ENCODE peak calls at places on chromosomes 5 and 9, in six cellular contexts. N is H1, X is HepG2, U is GM12891, F is GM12878, Z is K562. Q is an unnamed sample.

GRCh38 chr9:132802121-132802795 is 75.8 kb downstream of the AK8 start:
- DNase-seq in N (no peak), X (no peak), U (no peak), F (no peak), Z (peak), Q (no peak)

GRCh38 chr5:178423431-178423830 is 166.8 kb downstream of the COL23A1 start:
- DNase-seq in N (peak), X (no peak), U (no peak), F (no peak), Z (no peak), Q (no peak)

GRCh38 chr5:29077451-29077850 is 2039.1 kb upstream of the CDH9 start:
- DNase-seq in N (no peak), X (no peak), U (no peak), F (no peak), Z (no peak), Q (no peak)

GRCh38 chr9:135137398-135137832 is 49.9 kb downstream of the OLFM1 start:
- DNase-seq in N (no peak), X (no peak), U (no peak), F (no peak), Z (no peak), Q (no peak)

GRCh38 chr5:33690736-33691135 is 201.1 kb downstream of the ADAMTS12 start:
- DNase-seq in N (no peak), X (no peak), U (no peak), F (no peak), Z (no peak), Q (no peak)

GRCh38 chr9:81535542-81536241 is 153.7 kb downstream of the TLE1 start:
- DNase-seq in N (no peak), X (peak), U (no peak), F (no peak), Z (no peak), Q (no peak)

GRCh38 chr9:110875275-110875674 is 163.0 kb downstream of the LPAR1 start:
- DNase-seq in N (peak), X (no peak), U (peak), F (peak), Z (no peak), Q (no peak)

GRCh38 chr5:72836810-72837209 is 20.3 kb downstream of the TNPO1 start:
- DNase-seq in N (no peak), X (no peak), U (no peak), F (no peak), Z (no peak), Q (no peak)

GRCh38 chr9:117080996-117081395 is 333.9 kb downstream of the ASTN2 start:
- DNase-seq in N (no peak), X (no peak), U (no peak), F (no peak), Z (no peak), Q (no peak)

GRCh38 chr5:57989378-57989777 is 470.5 kb downstream of the PLK2 start:
- DNase-seq in N (no peak), X (no peak), U (no peak), F (no peak), Z (no peak), Q (no peak)

GRCh38 chr9:12822111-12822510 is 47.3 kb downstream of the LURAP1L start:
- DNase-seq in N (no peak), X (no peak), U (no peak), F (no peak), Z (no peak), Q (no peak)

GRCh38 chr5:142783601-142784291 is 13.6 kb downstream of the ARHGAP26 start:
- DNase-seq in N (no peak), X (no peak), U (no peak), F (peak), Z (no peak), Q (no peak)

GRCh38 chr9:126860757-126861466 is 473 bp downstream of the ZBTB34 start:
- DNase-seq in N (peak), X (no peak), U (peak), F (no peak), Z (peak), Q (no peak)

GRCh38 chr9:136343884-136344269 is 16.5 kb downstream of the GPSM1 start:
- DNase-seq in N (no peak), X (no peak), U (no peak), F (no peak), Z (no peak), Q (no peak)

GRCh38 chr9:136975624-136976023 is 1.7 kb upstream of the PTGDS start:
- DNase-seq in N (peak), X (peak), U (no peak), F (no peak), Z (peak), Q (no peak)

GRCh38 chr5:1314564-1314982 is 19.7 kb upstream of the TERT start:
- DNase-seq in N (no peak), X (no peak), U (no peak), F (no peak), Z (no peak), Q (no peak)

GRCh38 chr9:126700903-126701819 is 87.4 kb downstream of the LMX1B start:
- DNase-seq in N (no peak), X (no peak), U (no peak), F (no peak), Z (no peak), Q (peak)

GRCh38 chr9:127899200-127899943 is at the start of gene ST6GALNAC6:
- DNase-seq in N (peak), X (no peak), U (peak), F (no peak), Z (peak), Q (peak)

GRCh38 chr5:126961128-126961527 is 69.2 kb downstream of the MARCHF3 start:
- DNase-seq in N (no peak), X (no peak), U (no peak), F (no peak), Z (no peak), Q (no peak)

GRCh38 chr5:114565871-114566270 is 204.0 kb downstream of the KCNN2 start:
- DNase-seq in N (no peak), X (no peak), U (no peak), F (no peak), Z (no peak), Q (no peak)

GRCh38 chr5:56130664-56131063 is 102.5 kb downstream of the ANKRD55 start:
- DNase-seq in N (no peak), X (no peak), U (no peak), F (no peak), Z (no peak), Q (no peak)

GRCh38 chr9:33329117-33329563 is 38.8 kb downstream of the NFX1 start:
- DNase-seq in N (no peak), X (no peak), U (no peak), F (no peak), Z (no peak), Q (no peak)

GRCh38 chr5:137605377-137605776 is 106.3 kb upstream of the SPOCK1 start:
- DNase-seq in N (no peak), X (no peak), U (no peak), F (no peak), Z (no peak), Q (no peak)

GRCh38 chr5:52772668-52773067 is 15.0 kb upstream of the ITGA1 start:
- DNase-seq in N (no peak), X (no peak), U (no peak), F (no peak), Z (no peak), Q (no peak)

GRCh38 chr9:131478421-131478868 is 24.3 kb upstream of the POMT1 start:
- DNase-seq in N (peak), X (peak), U (peak), F (no peak), Z (peak), Q (no peak)

GRCh38 chr5:128083811-128084227 is 253 bp downstream of the SLC12A2 start:
- DNase-seq in N (peak), X (peak), U (peak), F (no peak), Z (no peak), Q (peak)

GRCh38 chr9:19470567-19470966 is 61.8 kb downstream of the ACER2 start:
- DNase-seq in N (no peak), X (no peak), U (no peak), F (no peak), Z (no peak), Q (no peak)

GRCh38 chr5:66933066-66933465 is 263.5 kb downstream of the CD180 start:
- DNase-seq in N (no peak), X (no peak), U (no peak), F (no peak), Z (no peak), Q (no peak)

GRCh38 chr5:129904102-129904666 is at the start of gene CHSY3:
- DNase-seq in N (peak), X (peak), U (peak), F (no peak), Z (peak), Q (peak)

GRCh38 chr9:125439434-125440272 is 178.0 kb downstream of the GAPVD1 start:
- DNase-seq in N (no peak), X (no peak), U (no peak), F (no peak), Z (no peak), Q (no peak)

GRCh38 chr9:1759901-1760300 is 255.2 kb upstream of the SMARCA2 start:
- DNase-seq in N (no peak), X (no peak), U (no peak), F (no peak), Z (no peak), Q (no peak)

GRCh38 chr5:18465833-18466681 is 831.8 kb downstream of the TAF11L14 start:
- DNase-seq in N (peak), X (peak), U (peak), F (peak), Z (peak), Q (no peak)

GRCh38 chr9:90142580-90142979 is 500.0 kb downstream of the DIRAS2 start:
- DNase-seq in N (peak), X (peak), U (no peak), F (no peak), Z (peak), Q (no peak)

GRCh38 chr5:59746261-59746765 is 147.2 kb downstream of the PDE4D start:
- DNase-seq in N (no peak), X (no peak), U (no peak), F (no peak), Z (no peak), Q (no peak)

GRCh38 chr5:30994170-30994569 is 199.3 kb upstream of the CDH6 start:
- DNase-seq in N (no peak), X (no peak), U (no peak), F (no peak), Z (no peak), Q (no peak)

GRCh38 chr9:72292874-72293607 is 72.0 kb downstream of the ZFAND5 start:
- DNase-seq in N (no peak), X (no peak), U (no peak), F (no peak), Z (peak), Q (no peak)

GRCh38 chr9:34381323-34381722 is 4.6 kb upstream of the MYORG start:
- DNase-seq in N (peak), X (no peak), U (no peak), F (no peak), Z (no peak), Q (no peak)

GRCh38 chr5:16467363-16468219 is 2.0 kb upstream of the ZNF622 start:
- DNase-seq in N (no peak), X (no peak), U (no peak), F (peak), Z (peak), Q (no peak)

GRCh38 chr5:61905635-61906034 is 400.4 kb upstream of the KIF2A start:
- DNase-seq in N (no peak), X (no peak), U (no peak), F (no peak), Z (no peak), Q (no peak)

DNA sequence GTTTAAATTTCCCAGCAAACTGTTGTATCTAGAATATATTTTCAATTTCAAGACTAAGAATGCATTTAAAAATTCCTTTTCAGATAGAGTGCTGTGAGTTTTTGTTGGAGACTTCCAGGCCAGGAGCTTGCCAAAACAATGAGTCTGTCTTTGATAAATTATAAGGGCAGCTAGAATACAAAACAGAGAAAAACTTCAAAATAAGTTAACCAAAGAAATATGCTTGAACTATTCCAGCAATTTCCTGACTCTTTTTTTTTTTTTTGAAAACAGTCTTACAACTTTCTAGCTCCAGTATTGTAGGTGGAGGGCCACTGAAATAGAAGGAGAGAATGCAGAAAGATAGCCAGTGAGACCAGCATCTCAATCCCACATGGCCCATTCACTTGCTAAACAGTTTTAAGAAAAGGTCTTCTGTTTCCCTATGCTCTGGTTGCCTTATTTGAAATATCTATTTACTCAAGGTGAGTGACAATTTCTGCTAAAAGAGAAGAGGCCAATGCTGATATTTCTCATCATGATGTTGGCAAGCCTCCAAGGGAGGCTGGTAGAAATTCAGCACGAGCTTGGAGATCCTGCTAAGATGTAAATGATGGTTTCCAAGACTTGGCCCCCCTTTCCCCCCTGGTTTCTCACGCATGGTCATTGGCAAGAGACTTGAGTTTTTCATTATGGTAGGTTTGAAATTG is 103.2 kb downstream of the USP20 start:
- DNase-seq in N (no peak), X (no peak), U (no peak), F (no peak), Z (peak), Q (no peak)
- TF ChIP-seq TAF1 in N (no peak), X (no peak), U (no peak), F (no peak), Z (no peak), Q (no peak)

GRCh38 chr5:43615445-43616184 is 12.6 kb downstream of the NNT start:
- DNase-seq in N (no peak), X (peak), U (no peak), F (no peak), Z (no peak), Q (no peak)

GRCh38 chr5:43616535-43616934 is 13.6 kb downstream of the NNT start:
- DNase-seq in N (no peak), X (no peak), U (no peak), F (no peak), Z (no peak), Q (no peak)

GRCh38 chr5:43608406-43608805 is 5.4 kb downstream of the NNT start:
- DNase-seq in N (no peak), X (no peak), U (no peak), F (no peak), Z (no peak), Q (no peak)

GRCh38 chr5:43609752-43610151 is 6.8 kb downstream of the NNT start:
- DNase-seq in N (no peak), X (no peak), U (peak), F (no peak), Z (peak), Q (no peak)

GRCh38 chr5:43613370-43613769 is 10.4 kb downstream of the NNT start:
- DNase-seq in N (no peak), X (no peak), U (no peak), F (no peak), Z (no peak), Q (no peak)
- TF ChIP-seq POLR2A in N (no peak), X (no peak), U (no peak), F (no peak), Z (no peak), Q (no peak)

GRCh38 chr9:121026768-121027167 is 23.3 kb downstream of the C5 start:
- DNase-seq in N (no peak), X (peak), U (no peak), F (no peak), Z (no peak), Q (no peak)
- TF ChIP-seq TAF1 in N (no peak), X (no peak), U (no peak), F (no peak), Z (no peak), Q (no peak)

DNA sequence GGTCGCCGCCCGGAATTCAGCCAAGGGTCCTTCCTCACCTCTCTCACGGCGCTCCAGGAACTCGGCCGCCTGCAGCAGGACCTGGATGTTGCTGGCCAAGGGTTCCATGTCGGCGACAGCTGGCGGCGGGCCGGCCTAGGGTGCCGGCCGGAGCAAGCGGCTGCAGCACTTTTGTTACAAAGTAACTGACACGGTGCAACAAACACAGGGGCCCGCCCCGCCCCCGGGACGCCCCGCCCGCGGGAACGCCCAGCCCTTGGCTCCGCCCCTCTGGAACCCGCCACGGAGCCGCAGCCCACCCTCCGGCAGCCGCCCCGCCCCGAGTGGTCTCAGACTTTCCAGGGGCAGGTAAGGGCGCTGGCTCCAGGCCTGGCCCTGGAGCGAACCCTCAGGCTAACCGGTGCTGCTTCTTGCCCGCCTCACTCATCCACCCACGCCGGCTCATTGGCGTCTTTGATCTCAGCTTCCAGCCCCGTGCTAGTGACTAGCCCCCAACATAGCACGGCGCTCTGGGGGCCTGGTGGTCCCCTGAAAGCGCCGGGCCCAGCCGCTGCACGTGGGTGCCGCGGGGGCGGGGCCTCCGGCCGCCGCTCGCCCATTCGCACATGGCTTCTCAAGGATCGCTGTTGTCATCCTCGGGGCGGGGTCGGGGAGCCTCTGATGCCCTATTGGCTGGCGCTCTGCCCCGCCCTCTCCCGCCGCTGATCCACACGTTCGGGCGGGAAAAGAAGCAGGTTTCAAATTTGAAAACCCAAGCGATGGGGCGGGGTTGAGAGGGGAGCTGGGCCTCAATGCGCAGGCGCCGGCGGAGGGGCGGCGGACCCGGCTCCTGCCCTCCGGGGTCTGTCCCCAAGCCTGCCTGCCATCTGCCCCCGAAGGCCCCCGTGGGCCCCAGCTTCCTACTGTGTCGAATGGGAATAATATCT is at the start of gene MXD3:
- DNase-seq in N (peak), X (peak), U (peak), F (peak), Z (peak), Q (peak)
- TF ChIP-seq POLR2A in N (peak), X (no peak), U (peak), F (peak), Z (peak), Q (peak)

GRCh38 chr5:141388661-141389060 is 1.2 kb downstream of the PCDHGB4 start:
- DNase-seq in N (no peak), X (no peak), U (no peak), F (no peak), Z (no peak), Q (no peak)

GRCh38 chr5:141398608-141399007 is 861 bp downstream of the PCDHGB5 start:
- DNase-seq in N (no peak), X (no peak), U (no peak), F (no peak), Z (no peak), Q (no peak)

GRCh38 chr5:141393267-141393666 is 834 bp downstream of the PCDHGA8 start:
- DNase-seq in N (no peak), X (no peak), U (no peak), F (no peak), Z (no peak), Q (no peak)

GRCh38 chr5:141389153-141390042 is 1.9 kb downstream of the PCDHGB4 start:
- DNase-seq in N (no peak), X (no peak), U (no peak), F (no peak), Z (no peak), Q (no peak)

DNA sequence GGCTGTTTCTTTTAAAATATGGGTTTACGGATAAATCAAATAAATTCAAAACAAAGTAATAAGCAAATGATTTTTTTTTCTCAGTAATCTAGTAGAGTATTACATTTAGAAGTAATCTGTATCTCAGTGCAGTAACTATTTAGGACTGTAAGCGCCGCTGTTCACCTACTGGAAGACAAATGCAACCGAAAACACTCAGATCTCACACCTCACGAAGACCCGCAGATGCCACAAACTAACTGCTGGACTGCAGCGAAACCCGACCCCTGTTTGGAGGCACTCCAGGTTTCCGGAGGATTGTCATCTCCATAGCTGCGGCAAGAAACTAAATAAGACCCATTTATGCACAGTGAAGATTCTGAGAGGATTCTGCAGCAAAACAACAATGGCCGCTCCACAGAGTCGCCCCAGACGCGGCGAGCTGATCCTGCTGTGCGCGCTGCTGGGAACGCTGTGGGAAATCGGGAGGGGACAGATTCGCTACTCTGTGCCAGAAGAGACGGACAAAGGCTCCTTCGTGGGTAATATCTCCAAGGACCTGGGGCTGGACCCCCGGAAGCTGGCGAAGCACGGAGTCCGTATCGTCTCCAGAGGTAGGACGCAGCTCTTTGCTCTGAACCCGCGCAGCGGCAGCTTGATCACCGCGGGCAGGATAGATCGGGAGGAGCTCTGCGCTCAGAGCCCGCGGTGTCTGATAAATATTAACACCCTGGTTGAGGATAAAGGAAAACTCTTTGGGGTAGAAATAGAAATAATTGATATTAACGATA is at the start of gene PCDHGA8:
- DNase-seq in N (no peak), X (no peak), U (no peak), F (no peak), Z (peak), Q (no peak)
- TF ChIP-seq TAF1 in N (no peak), X (no peak), U (no peak), F (no peak), Z (no peak), Q (no peak)

Q was measured in GM12892.